ENCODE peak calls at places on chromosomes 4 and X, in eight cellular contexts. N is HFFc6, M is choroid plexus epithelial cell, S is tibial nerve, P is H9, Y is left lung, T is dorsolateral prefrontal cortex, X is HFF-Myc. A is an unnamed sample.

GRCh38 chr4:155855897-155856296 is 10.2 kb downstream of the ASIC5 start:
- DNase-seq in N (no peak), M (no peak), S (no peak), P (no peak), Y (no peak), T (no peak), X (no peak), A (no peak)

GRCh38 chr4:112379306-112379705 is 82.1 kb downstream of the ALPK1 start:
- DNase-seq in N (no peak), M (no peak), S (no peak), P (peak), Y (no peak), T (no peak), X (no peak), A (no peak)

GRCh38 chrX:101117701-101118100 is 19.7 kb downstream of the CENPI start:
- DNase-seq in N (no peak), M (peak), S (no peak), P (no peak), Y (no peak), T (no peak), X (no peak), A (no peak)

GRCh38 chrX:29453333-29453732 is 762.0 kb upstream of the MAGEB2 start:
- DNase-seq in N (no peak), M (no peak), S (no peak), P (no peak), Y (no peak), T (no peak), X (no peak), A (no peak)

GRCh38 chr4:163748474-163748873 is 254.0 kb downstream of the TMA16 start:
- DNase-seq in N (peak), M (peak), S (no peak), P (no peak), Y (peak), T (no peak), X (no peak), A (no peak)

GRCh38 chr4:170138580-170139194 is 48.9 kb upstream of the AADAT start:
- DNase-seq in N (peak), M (peak), S (peak), P (peak), Y (no peak), T (peak), X (peak), A (peak)

GRCh38 chr4:122636697-122637096 is 15.8 kb upstream of the IL21 start:
- DNase-seq in N (no peak), M (no peak), S (no peak), P (no peak), Y (no peak), T (no peak), X (no peak), A (no peak)

GRCh38 chrX:141903400-141904155 is at the start of gene MAGEC1:
- DNase-seq in N (no peak), M (no peak), S (no peak), P (no peak), Y (no peak), T (no peak), X (no peak), A (no peak)

GRCh38 chr4:8768357-8768999 is 103.2 kb downstream of the HMX1 start:
- DNase-seq in N (no peak), M (no peak), S (no peak), P (no peak), Y (peak), T (no peak), X (no peak), A (no peak)

GRCh38 chrX:149032449-149032848 is 472.7 kb downstream of the IDS start:
- DNase-seq in N (no peak), M (no peak), S (no peak), P (no peak), Y (no peak), T (no peak), X (no peak), A (no peak)

GRCh38 chr4:5455003-5455585 is 253.3 kb downstream of the EVC2 start:
- DNase-seq in N (no peak), M (no peak), S (no peak), P (no peak), Y (no peak), T (no peak), X (no peak), A (no peak)

GRCh38 chrX:148865237-148865636 is 364.8 kb downstream of the AFF2 start:
- DNase-seq in N (no peak), M (no peak), S (no peak), P (no peak), Y (no peak), T (no peak), X (no peak), A (no peak)

GRCh38 chrX:21838937-21839333 is 482 bp upstream of the MBTPS2 start:
- DNase-seq in N (no peak), M (peak), S (no peak), P (no peak), Y (no peak), T (no peak), X (no peak), A (no peak)

GRCh38 chrX:21839334-21840198 is at the start of gene MBTPS2:
- DNase-seq in N (peak), M (peak), S (peak), P (peak), Y (peak), T (peak), X (peak), A (peak)

GRCh38 chrX:21831496-21831895 is 7.9 kb upstream of the MBTPS2 start:
- DNase-seq in N (no peak), M (peak), S (no peak), P (no peak), Y (no peak), T (no peak), X (no peak), A (no peak)

GRCh38 chrX:21840199-21840557 is 761 bp downstream of the MBTPS2 start:
- DNase-seq in N (no peak), M (peak), S (no peak), P (no peak), Y (no peak), T (no peak), X (no peak), A (no peak)

GRCh38 chrX:21837056-21837455 is 2.4 kb upstream of the MBTPS2 start:
- DNase-seq in N (no peak), M (peak), S (no peak), P (no peak), Y (no peak), T (peak), X (no peak), A (no peak)
- TF ChIP-seq CTCF in N (no peak), M (peak), S (no peak), P (no peak), Y (no peak), T (no peak), X (no peak), A (no peak)

GRCh38 chr4:157291071-157291470 is 70.5 kb downstream of the GRIA2 start:
- DNase-seq in N (no peak), M (peak), S (no peak), P (no peak), Y (no peak), T (no peak), X (no peak), A (no peak)
- TF ChIP-seq CTCF in N (peak), M (peak), S (no peak), P (peak), Y (no peak), T (peak), X (no peak), A (peak)

GRCh38 chr4:92014060-92014459 is 289.7 kb upstream of the GRID2 start:
- DNase-seq in N (no peak), M (no peak), S (no peak), P (no peak), Y (no peak), T (no peak), X (no peak), A (no peak)

GRCh38 chr4:92012899-92013867 is 290.6 kb upstream of the GRID2 start:
- DNase-seq in N (no peak), M (peak), S (no peak), P (peak), Y (no peak), T (no peak), X (no peak), A (no peak)
- TF ChIP-seq CTCF in N (no peak), M (peak), S (no peak), P (peak), Y (no peak), T (no peak), X (no peak), A (no peak)

GRCh38 chrX:127128282-127128681 is 308.8 kb downstream of the PRR32 start:
- DNase-seq in N (no peak), M (no peak), S (no peak), P (no peak), Y (peak), T (no peak), X (no peak), A (no peak)
- TF ChIP-seq CTCF in N (no peak), M (no peak), S (no peak), P (peak), Y (no peak), T (no peak), X (no peak), A (no peak)

GRCh38 chrX:134258202-134258601 is 21.2 kb downstream of the CCDC160 start:
- DNase-seq in N (no peak), M (no peak), S (no peak), P (no peak), Y (no peak), T (no peak), X (no peak), A (no peak)
- TF ChIP-seq CTCF in N (no peak), M (no peak), S (no peak), P (no peak), Y (no peak), T (no peak), X (no peak), A (no peak)

GRCh38 chrX:138128025-138128671 is 562.2 kb downstream of the ZIC3 start:
- DNase-seq in N (peak), M (peak), S (peak), P (peak), Y (no peak), T (no peak), X (peak), A (no peak)
- TF ChIP-seq CTCF in N (peak), M (peak), S (peak), P (peak), Y (peak), T (peak), X (peak), A (peak)

GRCh38 chr4:77819836-77820679 is 890 bp upstream of the CNOT6L start:
- DNase-seq in N (peak), M (peak), S (peak), P (peak), Y (peak), T (peak), X (peak), A (no peak)

GRCh38 chr4:77818667-77819408 is at the start of gene CNOT6L:
- DNase-seq in N (peak), M (peak), S (peak), P (peak), Y (peak), T (peak), X (no peak), A (no peak)

GRCh38 chr4:77817304-77818076 is 1.7 kb downstream of the CNOT6L start:
- DNase-seq in N (peak), M (peak), S (no peak), P (no peak), Y (no peak), T (no peak), X (no peak), A (no peak)

GRCh38 chr4:77819409-77819835 is 254 bp upstream of the CNOT6L start:
- DNase-seq in N (no peak), M (peak), S (no peak), P (peak), Y (peak), T (no peak), X (no peak), A (no peak)

DNA sequence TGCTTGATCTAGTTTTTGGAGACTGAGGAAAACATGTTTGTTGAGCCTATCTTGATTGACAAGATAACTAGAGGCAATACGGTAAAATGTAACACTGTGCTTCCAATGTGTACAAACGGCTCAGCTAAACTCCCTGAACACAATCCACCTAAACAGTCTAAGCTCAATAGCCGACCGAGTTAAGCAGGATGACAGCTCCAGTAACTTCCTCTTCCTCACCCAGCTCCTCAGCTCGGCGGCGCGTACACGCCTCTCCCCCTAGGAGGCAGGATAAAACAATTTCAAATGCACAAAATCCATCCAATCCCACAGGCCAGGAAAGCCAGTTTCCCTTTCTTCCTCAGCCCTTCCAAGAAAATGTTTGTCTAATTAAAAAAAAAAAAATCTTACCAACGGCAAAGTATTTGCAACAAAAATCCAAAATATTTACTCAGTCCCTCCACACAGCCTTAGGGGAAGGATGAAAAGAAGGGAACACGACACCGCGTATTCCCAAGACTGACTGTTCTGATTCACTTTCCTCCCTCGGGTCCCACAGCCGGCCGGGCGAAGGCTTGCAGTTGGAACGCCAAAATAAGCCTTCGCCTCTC is 996 bp downstream of the CNOT6L start:
- DNase-seq in N (peak), M (peak), S (peak), P (peak), Y (peak), T (peak), X (peak), A (peak)
- TF ChIP-seq CTCF in N (peak), M (peak), S (peak), P (peak), Y (peak), T (peak), X (peak), A (peak)

DNA sequence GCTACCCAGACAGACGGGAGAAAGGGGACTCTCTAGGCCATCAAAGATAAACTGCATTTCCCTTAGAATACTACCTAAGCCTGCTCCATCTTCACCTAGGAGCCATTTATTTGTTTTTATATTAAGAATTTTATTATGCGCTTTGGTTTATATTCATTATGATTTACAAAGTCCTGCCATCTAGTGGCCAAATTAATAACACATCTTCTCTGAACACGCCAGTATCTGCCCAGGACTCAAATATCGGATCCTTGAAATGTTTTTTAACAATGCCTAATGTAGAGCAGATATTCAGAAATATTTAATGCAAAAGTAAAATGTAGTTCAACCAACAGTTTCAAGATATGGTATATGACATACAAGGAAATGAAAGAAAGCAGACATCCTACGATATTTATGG is 20.8 kb upstream of the PRPS2 start:
- DNase-seq in N (peak), M (peak), S (no peak), P (no peak), Y (no peak), T (no peak), X (no peak), A (no peak)
- TF ChIP-seq CTCF in N (peak), M (peak), S (peak), P (peak), Y (no peak), T (peak), X (peak), A (peak)

GRCh38 chr4:143396695-143397094 is 60.0 kb downstream of the GAB1 start:
- DNase-seq in N (no peak), M (no peak), S (no peak), P (no peak), Y (no peak), T (no peak), X (no peak), A (no peak)
- TF ChIP-seq CTCF in N (peak), M (peak), S (no peak), P (peak), Y (no peak), T (no peak), X (peak), A (peak)

GRCh38 chr4:73538162-73538561 is 56.6 kb downstream of the AFM start:
- DNase-seq in N (no peak), M (no peak), S (no peak), P (no peak), Y (no peak), T (no peak), X (no peak), A (no peak)

GRCh38 chr4:73544620-73545019 is 63.1 kb downstream of the AFM start:
- DNase-seq in N (no peak), M (no peak), S (no peak), P (no peak), Y (no peak), T (no peak), X (no peak), A (no peak)

GRCh38 chr4:73539386-73539785 is 57.8 kb downstream of the AFM start:
- DNase-seq in N (no peak), M (no peak), S (no peak), P (no peak), Y (no peak), T (no peak), X (peak), A (peak)

DNA sequence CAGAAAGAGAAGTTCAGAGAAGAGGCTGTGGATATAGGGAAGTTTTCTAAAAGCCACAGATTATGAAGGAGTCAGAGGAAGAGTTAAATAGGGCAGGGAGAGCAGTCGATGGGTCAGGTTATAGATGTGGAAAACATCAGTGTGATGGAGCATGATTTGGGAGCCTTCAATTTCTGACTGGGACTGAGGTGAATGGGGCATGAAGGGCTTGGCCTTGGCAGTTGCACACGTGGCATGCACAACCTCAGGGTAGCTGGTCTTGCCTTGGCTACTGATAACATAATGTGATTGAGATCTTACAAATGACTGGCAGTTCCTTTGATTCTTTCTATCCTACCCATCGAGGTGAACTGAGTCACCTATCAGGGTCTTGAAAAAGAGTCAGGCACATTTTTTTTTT is 59.7 kb downstream of the AFM start:
- DNase-seq in N (no peak), M (no peak), S (no peak), P (no peak), Y (no peak), T (no peak), X (no peak), A (no peak)
- TF ChIP-seq CTCF in N (no peak), M (no peak), S (no peak), P (no peak), Y (no peak), T (no peak), X (no peak), A (no peak)

A was measured in BJ.